ENCODE peak calls at places on chromosome 14, in nine cellular contexts. P, H, C, Z, W, V, E, G and X are unnamed samples.

GRCh38 chr14:97458302-97459137 is 661.3 kb downstream of the VRK1 start:
- DNase-seq in P (peak), H (peak), C (peak), Z (no peak), W (no peak), V (peak), E (no peak), G (no peak), X (peak)

GRCh38 chr14:49173765-49174373 is 412.3 kb downstream of the RPS29 start:
- DNase-seq in P (no peak), H (peak), C (no peak), Z (peak), W (peak), V (peak), E (peak), G (peak), X (no peak)

GRCh38 chr14:54935958-54936357 is 33.3 kb upstream of the GCH1 start:
- DNase-seq in P (no peak), H (no peak), C (no peak), Z (no peak), W (no peak), V (no peak), E (no peak), G (peak), X (no peak)

GRCh38 chr14:20614038-20614840 is 23.1 kb upstream of the RNASE12 start:
- DNase-seq in P (no peak), H (no peak), C (no peak), Z (peak), W (no peak), V (no peak), E (peak), G (no peak), X (no peak)

GRCh38 chr14:88831285-88831684 is 6.8 kb downstream of the TTC8 start:
- DNase-seq in P (no peak), H (no peak), C (no peak), Z (no peak), W (no peak), V (no peak), E (no peak), G (peak), X (no peak)

GRCh38 chr14:50928002-50928635 is 16.2 kb downstream of the PYGL start:
- DNase-seq in P (no peak), H (no peak), C (no peak), Z (no peak), W (no peak), V (no peak), E (no peak), G (peak), X (no peak)

GRCh38 chr14:20855652-20856291 is 35.4 kb upstream of the RNASE3 start:
- DNase-seq in P (peak), H (peak), C (peak), Z (peak), W (peak), V (peak), E (peak), G (peak), X (peak)

GRCh38 chr14:78863143-78863542 is 693.0 kb downstream of the NRXN3 start:
- DNase-seq in P (no peak), H (peak), C (no peak), Z (peak), W (no peak), V (no peak), E (peak), G (peak), X (no peak)

GRCh38 chr14:79587194-79587593 is 624.1 kb downstream of the DIO2 start:
- DNase-seq in P (no peak), H (no peak), C (no peak), Z (no peak), W (no peak), V (no peak), E (no peak), G (no peak), X (no peak)

GRCh38 chr14:92986254-92987147 is 63.6 kb downstream of the CHGA start:
- DNase-seq in P (peak), H (no peak), C (no peak), Z (peak), W (no peak), V (peak), E (no peak), G (peak), X (no peak)

GRCh38 chr14:28375295-28375694 is 391.3 kb upstream of the FOXG1 start:
- DNase-seq in P (no peak), H (no peak), C (no peak), Z (peak), W (peak), V (no peak), E (no peak), G (no peak), X (no peak)

GRCh38 chr14:34113051-34113511 is 162.2 kb upstream of the EGLN3 start:
- DNase-seq in P (no peak), H (no peak), C (no peak), Z (peak), W (no peak), V (no peak), E (no peak), G (peak), X (no peak)

GRCh38 chr14:84797326-84797725 is 732.6 kb upstream of the FLRT2 start:
- DNase-seq in P (no peak), H (no peak), C (no peak), Z (no peak), W (no peak), V (no peak), E (peak), G (no peak), X (no peak)

GRCh38 chr14:34088918-34089317 is 138.0 kb upstream of the EGLN3 start:
- DNase-seq in P (no peak), H (no peak), C (no peak), Z (no peak), W (no peak), V (no peak), E (no peak), G (no peak), X (no peak)

GRCh38 chr14:35895256-35895655 is 69.1 kb downstream of the BRMS1L start:
- DNase-seq in P (no peak), H (no peak), C (no peak), Z (no peak), W (no peak), V (no peak), E (no peak), G (no peak), X (no peak)

GRCh38 chr14:99182548-99183115 is 89.4 kb downstream of the BCL11B start:
- DNase-seq in P (no peak), H (no peak), C (no peak), Z (no peak), W (no peak), V (no peak), E (no peak), G (no peak), X (no peak)

GRCh38 chr14:104395276-104395675 is 184.3 kb upstream of the C14orf180 start:
- DNase-seq in P (no peak), H (no peak), C (no peak), Z (no peak), W (no peak), V (peak), E (peak), G (no peak), X (no peak)

GRCh38 chr14:64998455-64998931 is 11.8 kb downstream of the FNTB start:
- DNase-seq in P (no peak), H (no peak), C (no peak), Z (no peak), W (no peak), V (no peak), E (no peak), G (peak), X (no peak)

GRCh38 chr14:78170203-78170602 is at the start of gene NRXN3:
- DNase-seq in P (no peak), H (no peak), C (peak), Z (peak), W (no peak), V (no peak), E (no peak), G (no peak), X (peak)

GRCh38 chr14:70640938-70641547 is 673 bp upstream of the TTC9 start:
- DNase-seq in P (peak), H (peak), C (peak), Z (peak), W (peak), V (peak), E (peak), G (peak), X (no peak)

GRCh38 chr14:103529383-103530365 is 678 bp downstream of the TRMT61A start:
- DNase-seq in P (no peak), H (no peak), C (no peak), Z (no peak), W (no peak), V (no peak), E (peak), G (no peak), X (no peak)

GRCh38 chr14:95533822-95534221 is 1.0 kb upstream of the GLRX5 start:
- DNase-seq in P (no peak), H (no peak), C (no peak), Z (no peak), W (no peak), V (no peak), E (peak), G (peak), X (no peak)

GRCh38 chr14:91417983-91418386 is 365 bp upstream of the CCDC88C start:
- DNase-seq in P (peak), H (peak), C (no peak), Z (peak), W (peak), V (peak), E (peak), G (no peak), X (peak)

GRCh38 chr14:104115131-104115600 is 23.2 kb upstream of the KIF26A start:
- DNase-seq in P (no peak), H (no peak), C (no peak), Z (no peak), W (no peak), V (peak), E (no peak), G (no peak), X (no peak)

GRCh38 chr14:74085047-74085637 is 386 bp downstream of the LIN52 start:
- DNase-seq in P (no peak), H (peak), C (no peak), Z (peak), W (no peak), V (no peak), E (peak), G (peak), X (no peak)

GRCh38 chr14:28783593-28784143 is 17.1 kb downstream of the FOXG1 start:
- DNase-seq in P (no peak), H (no peak), C (no peak), Z (no peak), W (no peak), V (no peak), E (no peak), G (no peak), X (no peak)

GRCh38 chr14:105034314-105035039 is 13.6 kb upstream of the CDCA4 start:
- DNase-seq in P (peak), H (no peak), C (no peak), Z (no peak), W (no peak), V (no peak), E (no peak), G (no peak), X (no peak)

GRCh38 chr14:77257700-77258099 is 13.3 kb downstream of the NGB start:
- DNase-seq in P (peak), H (no peak), C (no peak), Z (no peak), W (no peak), V (no peak), E (no peak), G (no peak), X (no peak)

GRCh38 chr14:104972301-104973211 is 5.6 kb downstream of the AHNAK2 start:
- DNase-seq in P (peak), H (no peak), C (no peak), Z (peak), W (peak), V (peak), E (no peak), G (peak), X (no peak)

GRCh38 chr14:64574370-64575115 is 24.8 kb downstream of the PPP1R36 start:
- DNase-seq in P (no peak), H (no peak), C (no peak), Z (no peak), W (no peak), V (no peak), E (no peak), G (no peak), X (no peak)

GRCh38 chr14:22008098-22008412 is 334.4 kb upstream of the OR4E1 start:
- DNase-seq in P (no peak), H (no peak), C (no peak), Z (no peak), W (no peak), V (no peak), E (no peak), G (no peak), X (no peak)

GRCh38 chr14:75711134-75711795 is 50.2 kb downstream of the TTLL5 start:
- DNase-seq in P (no peak), H (no peak), C (no peak), Z (peak), W (peak), V (peak), E (peak), G (peak), X (peak)

GRCh38 chr14:105148604-105149145 is 19.9 kb downstream of the JAG2 start:
- DNase-seq in P (peak), H (no peak), C (no peak), Z (no peak), W (peak), V (no peak), E (no peak), G (no peak), X (no peak)

GRCh38 chr14:99339551-99339950 is 67.6 kb upstream of the BCL11B start:
- DNase-seq in P (no peak), H (no peak), C (no peak), Z (no peak), W (no peak), V (no peak), E (no peak), G (no peak), X (no peak)

GRCh38 chr14:65485516-65485915 is 73.0 kb downstream of the FUT8 start:
- DNase-seq in P (no peak), H (no peak), C (no peak), Z (no peak), W (no peak), V (no peak), E (no peak), G (no peak), X (no peak)

GRCh38 chr14:74965770-74966153 is 10.4 kb upstream of the PGF start:
- DNase-seq in P (no peak), H (no peak), C (no peak), Z (no peak), W (no peak), V (no peak), E (no peak), G (peak), X (no peak)

GRCh38 chr14:85798852-85799251 is 268.9 kb downstream of the FLRT2 start:
- DNase-seq in P (no peak), H (no peak), C (no peak), Z (no peak), W (no peak), V (no peak), E (no peak), G (no peak), X (no peak)